ENCODE peak calls at places on chromosomes 13 and 19, in five cellular contexts. One of them, this sample, is unnamed.

GRCh38 chr19:7534531-7534980 is 961 bp upstream of the PNPLA6 start:
- DNase-seq in H9: peak; percentile 85
- DNase-seq in neuronal stem cell: peak; percentile 83
- DNase-seq in H1: peak; percentile 47
- DNase-seq in mesenchymal stem cell: peak; percentile 98
- DNase-seq in this sample: peak; percentile 32

GRCh38 chr19:48633148-48634035 is 3.8 kb downstream of the DBP start:
- DNase-seq in H9: no peak
- DNase-seq in neuronal stem cell: no peak
- DNase-seq in H1: no peak
- DNase-seq in mesenchymal stem cell: no peak
- DNase-seq in this sample: no peak

GRCh38 chr19:47436712-47437401 is 17.5 kb upstream of the MEIS3 start:
- DNase-seq in H9: peak; percentile 84
- DNase-seq in neuronal stem cell: peak; percentile 85
- DNase-seq in H1: no peak
- DNase-seq in mesenchymal stem cell: peak; percentile 57
- DNase-seq in this sample: peak; percentile 69

GRCh38 chr19:29628661-29629385 is 22.7 kb downstream of the POP4 start:
- DNase-seq in H9: no peak
- DNase-seq in neuronal stem cell: no peak
- DNase-seq in H1: no peak
- DNase-seq in mesenchymal stem cell: no peak
- DNase-seq in this sample: peak; percentile 75

GRCh38 chr13:95676100-95676774 is 702 bp upstream of the DNAJC3 start:
- DNase-seq in H9: peak; percentile 66
- DNase-seq in neuronal stem cell: no peak
- DNase-seq in H1: no peak
- DNase-seq in mesenchymal stem cell: peak; percentile 72
- DNase-seq in this sample: peak; percentile 57

GRCh38 chr13:30898721-30899188 is 7.3 kb upstream of the MEDAG start:
- DNase-seq in H9: no peak
- DNase-seq in neuronal stem cell: no peak
- DNase-seq in H1: no peak
- DNase-seq in mesenchymal stem cell: peak; percentile 100
- DNase-seq in this sample: no peak

GRCh38 chr13:47548294-47548825 is 452.7 kb downstream of the SUCLA2 start:
- DNase-seq in H9: no peak
- DNase-seq in neuronal stem cell: no peak
- DNase-seq in H1: no peak
- DNase-seq in mesenchymal stem cell: no peak
- DNase-seq in this sample: no peak

GRCh38 chr19:49801966-49802661 is 11.0 kb downstream of the FUZ start:
- DNase-seq in H9: peak; percentile 91
- DNase-seq in neuronal stem cell: peak; percentile 76
- DNase-seq in H1: no peak
- DNase-seq in mesenchymal stem cell: peak; percentile 86
- DNase-seq in this sample: no peak

GRCh38 chr13:101474419-101474957 is 22.0 kb downstream of the ITGBL1 start:
- DNase-seq in H9: peak; percentile 60
- DNase-seq in neuronal stem cell: peak; percentile 52
- DNase-seq in H1: no peak
- DNase-seq in mesenchymal stem cell: peak; percentile 84
- DNase-seq in this sample: no peak

GRCh38 chr13:106521101-106521799 is 14.2 kb downstream of the EFNB2 start:
- DNase-seq in H9: no peak
- DNase-seq in neuronal stem cell: no peak
- DNase-seq in H1: no peak
- DNase-seq in mesenchymal stem cell: no peak
- DNase-seq in this sample: no peak

GRCh38 chr13:35700661-35701060 is 224.2 kb upstream of the MAB21L1 start:
- DNase-seq in H9: no peak
- DNase-seq in neuronal stem cell: no peak
- DNase-seq in H1: no peak
- DNase-seq in mesenchymal stem cell: no peak
- DNase-seq in this sample: no peak

GRCh38 chr19:45515807-45516401 is 8.6 kb downstream of the VASP start:
- DNase-seq in H9: no peak
- DNase-seq in neuronal stem cell: no peak
- DNase-seq in H1: no peak
- DNase-seq in mesenchymal stem cell: no peak
- DNase-seq in this sample: no peak

GRCh38 chr13:48068036-48068435 is 26.9 kb downstream of the MED4 start:
- DNase-seq in H9: no peak
- DNase-seq in neuronal stem cell: no peak
- DNase-seq in H1: no peak
- DNase-seq in mesenchymal stem cell: no peak
- DNase-seq in this sample: no peak

GRCh38 chr19:14114854-14115253 is 2.7 kb downstream of the PRKACA start:
- DNase-seq in H9: peak; percentile 67
- DNase-seq in neuronal stem cell: no peak
- DNase-seq in H1: no peak
- DNase-seq in mesenchymal stem cell: no peak
- DNase-seq in this sample: peak; percentile 51

GRCh38 chr19:56155124-56155687 is 14.1 kb downstream of the ZNF444 start:
- DNase-seq in H9: peak; percentile 75
- DNase-seq in neuronal stem cell: no peak
- DNase-seq in H1: no peak
- DNase-seq in mesenchymal stem cell: no peak
- DNase-seq in this sample: no peak

GRCh38 chr19:9917322-9917721 is 19.0 kb downstream of the OLFM2 start:
- DNase-seq in H9: peak; percentile 76
- DNase-seq in neuronal stem cell: no peak
- DNase-seq in H1: no peak
- DNase-seq in mesenchymal stem cell: peak; percentile 67
- DNase-seq in this sample: no peak

GRCh38 chr19:35860818-35861639 is 4.3 kb downstream of the KIRREL2 start:
- DNase-seq in H9: peak; percentile 98
- DNase-seq in neuronal stem cell: peak; percentile 95
- DNase-seq in H1: peak; percentile 79
- DNase-seq in mesenchymal stem cell: peak; percentile 14
- DNase-seq in this sample: peak; percentile 35

GRCh38 chr19:14072535-14073231 is at the start of gene MISP3:
- DNase-seq in H9: no peak
- DNase-seq in neuronal stem cell: no peak
- DNase-seq in H1: no peak
- DNase-seq in mesenchymal stem cell: peak; percentile 61
- DNase-seq in this sample: peak; percentile 63

DNA sequence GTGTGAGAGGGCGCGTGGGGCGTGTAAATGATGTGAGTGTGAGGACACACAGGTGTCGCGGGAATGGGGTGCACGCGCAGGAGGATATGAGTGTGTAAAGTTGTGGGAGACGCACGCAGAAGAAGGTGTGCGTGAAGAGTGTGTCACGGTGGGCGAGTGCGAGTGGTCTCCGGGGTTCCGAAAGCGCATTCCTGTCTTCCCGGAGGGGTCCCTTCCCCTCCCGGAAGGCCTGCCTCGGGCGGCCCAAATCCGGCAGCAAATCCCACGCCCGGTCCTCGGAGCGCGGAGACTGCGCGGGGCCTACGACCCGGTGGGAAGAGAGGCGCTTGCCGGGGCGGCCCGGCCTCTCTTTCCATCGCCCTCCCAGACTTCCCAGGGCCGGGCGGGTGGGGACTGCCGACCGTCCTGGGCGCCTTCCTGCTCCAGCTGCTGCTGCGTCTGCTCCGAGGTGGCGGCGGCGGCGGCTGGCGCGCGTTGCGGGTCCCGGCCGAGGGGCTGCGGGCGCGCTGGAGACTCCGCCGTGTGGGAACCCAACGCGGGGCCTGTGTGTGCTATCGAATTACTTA is 2.1 kb downstream of the ZIC5 start:
- DNase-seq in H9: no peak
- DNase-seq in neuronal stem cell: no peak
- DNase-seq in H1: no peak
- DNase-seq in mesenchymal stem cell: no peak
- DNase-seq in this sample: no peak
- H3K27me3 ChIP-seq in H9: no peaks in the 10 kb centered on the region
- H3K27me3 ChIP-seq in neuronal stem cell: peaks cover 5% of the 10 kb centered on the region
- H3K27me3 ChIP-seq in H1: no peaks in the 10 kb centered on the region
- H3K27me3 ChIP-seq in mesenchymal stem cell: peaks cover 87% of the 10 kb centered on the region
- H3K27me3 ChIP-seq in this sample: peaks cover 55% of the 10 kb centered on the region

DNA sequence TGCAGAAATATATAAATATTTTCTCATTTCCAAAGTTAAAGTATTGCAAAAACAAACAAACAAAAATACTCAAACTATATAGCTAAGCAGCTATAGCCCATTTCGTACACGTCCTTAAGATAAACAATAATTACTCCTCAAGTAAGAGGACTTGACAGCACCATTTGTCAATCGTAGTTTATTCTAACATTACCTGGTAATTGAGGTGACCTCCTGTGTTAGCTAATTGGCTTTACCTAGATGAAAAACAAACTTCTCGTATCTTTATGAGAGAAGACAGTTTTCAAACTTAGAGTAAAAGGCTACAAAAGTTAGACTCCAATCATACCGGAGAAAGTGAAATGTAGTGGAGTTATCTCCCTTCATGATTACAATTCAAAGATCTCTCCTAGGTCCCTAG is 1876.1 kb upstream of the PCDH20 start:
- DNase-seq in H9: no peak
- DNase-seq in neuronal stem cell: no peak
- DNase-seq in H1: no peak
- DNase-seq in mesenchymal stem cell: no peak
- DNase-seq in this sample: no peak
- H3K18ac ChIP-seq in H9: no peak overlapping the region
- H3K18ac ChIP-seq in neuronal stem cell: no peak overlapping the region
- H3K18ac ChIP-seq in H1: no peak overlapping the region
- H3K18ac ChIP-seq in mesenchymal stem cell: no peak overlapping the region
- H3K18ac ChIP-seq in this sample: no peak overlapping the region

DNA sequence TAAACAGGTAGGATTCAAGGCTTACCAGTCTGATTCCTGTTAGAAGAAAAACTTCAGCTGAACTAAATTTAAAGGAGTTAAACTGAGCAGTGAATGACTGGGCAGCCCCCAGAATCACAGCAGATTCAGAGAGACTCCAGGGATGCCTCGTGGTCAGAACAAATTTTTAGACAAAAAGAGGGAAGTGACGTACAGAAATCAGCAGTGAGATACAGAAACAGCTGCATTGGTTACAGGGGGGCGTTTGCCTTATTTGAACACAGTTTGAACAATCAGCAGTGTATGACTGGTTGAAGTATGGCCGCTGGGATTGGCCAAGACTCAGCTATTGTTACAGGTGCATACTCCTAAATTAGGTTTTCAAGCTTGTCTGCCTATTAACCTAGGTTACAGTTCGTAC is 2.1 kb upstream of the SPRYD7 start:
- DNase-seq in H9: no peak
- DNase-seq in neuronal stem cell: no peak
- DNase-seq in H1: no peak
- DNase-seq in mesenchymal stem cell: no peak
- DNase-seq in this sample: peak; percentile 6
- H2BK12ac ChIP-seq in H9: no peak overlapping the region
- H2BK12ac ChIP-seq in neuronal stem cell: no peak overlapping the region
- H2BK12ac ChIP-seq in H1: no peak overlapping the region
- H2BK12ac ChIP-seq in mesenchymal stem cell: no peak overlapping the region
- H2BK12ac ChIP-seq in this sample: no peak overlapping the region

DNA sequence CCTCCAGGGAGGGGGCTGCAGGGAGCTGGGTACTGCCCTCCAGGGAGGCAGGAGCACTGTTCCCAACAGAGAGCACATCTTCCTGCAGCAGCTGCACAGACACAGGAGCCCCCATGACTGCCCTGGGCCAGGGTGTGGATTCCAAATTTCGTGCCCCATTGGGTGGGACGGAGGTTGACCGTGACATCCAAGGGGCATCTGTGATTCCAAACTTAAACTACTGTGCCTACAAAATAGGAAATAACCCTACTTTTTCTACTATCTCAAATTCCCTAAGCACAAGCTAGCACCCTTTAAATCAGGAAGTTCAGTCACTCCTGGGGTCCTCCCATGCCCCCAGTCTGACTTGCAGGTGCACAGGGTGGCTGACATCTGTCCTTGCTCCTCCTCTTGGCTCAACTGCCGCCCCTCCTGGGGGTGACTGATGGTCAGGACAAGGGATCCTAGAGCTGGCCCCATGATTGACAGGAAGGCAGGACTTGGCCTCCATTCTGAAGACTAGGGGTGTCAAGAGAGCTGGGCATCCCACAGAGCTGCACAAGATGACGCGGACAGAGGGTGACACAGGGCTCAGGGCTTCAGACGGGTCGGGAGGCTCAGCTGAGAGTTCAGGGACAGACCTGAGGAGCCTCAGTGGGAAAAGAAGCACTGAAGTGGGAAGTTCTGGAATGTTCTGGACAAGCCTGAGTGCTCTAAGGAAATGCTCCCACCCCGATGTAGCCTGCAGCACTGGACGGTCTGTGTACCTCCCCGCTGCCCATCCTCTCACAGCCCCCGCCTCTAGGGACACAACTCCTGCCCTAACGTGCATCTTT is 7.8 kb upstream of the CEACAM5 start:
- DNase-seq in H9: peak; percentile 16
- DNase-seq in neuronal stem cell: no peak
- DNase-seq in H1: no peak
- DNase-seq in mesenchymal stem cell: no peak
- DNase-seq in this sample: no peak
- H3K27me3 ChIP-seq in H9: no peaks in the 10 kb centered on the region
- H3K27me3 ChIP-seq in neuronal stem cell: peaks cover 26% of the 10 kb centered on the region
- H3K27me3 ChIP-seq in H1: no peaks in the 10 kb centered on the region
- H3K27me3 ChIP-seq in mesenchymal stem cell: peaks cover 26% of the 10 kb centered on the region
- H3K27me3 ChIP-seq in this sample: no peaks in the 10 kb centered on the region

GRCh38 chr13:111855786-111856185 is 211.2 kb upstream of the SOX1 start:
- DNase-seq in H9: no peak
- DNase-seq in neuronal stem cell: no peak
- DNase-seq in H1: no peak
- DNase-seq in mesenchymal stem cell: no peak
- DNase-seq in this sample: no peak
- H3K18ac ChIP-seq in H9: no peak overlapping the region
- H3K18ac ChIP-seq in neuronal stem cell: peak overlapping the region; percentile 79
- H3K18ac ChIP-seq in H1: no peak overlapping the region
- H3K18ac ChIP-seq in mesenchymal stem cell: no peak overlapping the region
- H3K18ac ChIP-seq in this sample: no peak overlapping the region